ENCODE peak calls at places on chromosomes 13 and 19, in four cellular contexts. C is A549, T is fibroblast of lung, B is heart right ventricle. S is an unnamed sample.

GRCh38 chr19:55352040-55352439 is 2.5 kb downstream of the COX6B2 start:
- DNase-seq in C (no peak), T (no peak), B (no peak), S (no peak)

GRCh38 chr19:45477216-45477615 is 9.4 kb downstream of the FOSB start:
- DNase-seq in C (no peak), T (no peak), B (no peak), S (no peak)

GRCh38 chr13:24921003-24921402 is 157.0 kb downstream of the RNF17 start:
- DNase-seq in C (no peak), T (no peak), B (no peak), S (no peak)

GRCh38 chr13:44266305-44266704 is 107.3 kb upstream of the SERP2 start:
- DNase-seq in C (no peak), T (no peak), B (no peak), S (no peak)

GRCh38 chr19:1244693-1245451 is 3.3 kb downstream of the ATP5F1D start:
- DNase-seq in C (no peak), T (no peak), B (peak), S (no peak)

GRCh38 chr19:13149628-13150186 is 468 bp downstream of the STX10 start:
- DNase-seq in C (peak), T (peak), B (peak), S (peak)

GRCh38 chr13:105940882-105941281 is 594.6 kb downstream of the EFNB2 start:
- DNase-seq in C (no peak), T (no peak), B (no peak), S (no peak)

GRCh38 chr13:52156724-52157251 is 2.6 kb downstream of the NEK3 start:
- DNase-seq in C (no peak), T (peak), B (no peak), S (peak)

GRCh38 chr13:106619688-106620555 is 52.0 kb upstream of the ARGLU1 start:
- DNase-seq in C (peak), T (peak), B (no peak), S (peak)

GRCh38 chr13:36190771-36191170 is 23.6 kb downstream of the SOHLH2 start:
- DNase-seq in C (no peak), T (peak), B (no peak), S (peak)
- TF ChIP-seq CTCF in C (no peak), T (no peak), B (no peak), S (no peak)

GRCh38 chr13:110913911-110914292 is 967 bp downstream of the ANKRD10 start:
- DNase-seq in C (no peak), T (no peak), B (no peak), S (no peak)

GRCh38 chr13:110910013-110910890 is 4.6 kb downstream of the ANKRD10 start:
- DNase-seq in C (no peak), T (no peak), B (no peak), S (no peak)

GRCh38 chr13:110912651-110913051 is 2.2 kb downstream of the ANKRD10 start:
- DNase-seq in C (peak), T (peak), B (no peak), S (peak)

GRCh38 chr13:110913322-110913721 is 1.5 kb downstream of the ANKRD10 start:
- DNase-seq in C (no peak), T (peak), B (no peak), S (peak)

GRCh38 chr13:110911880-110912279 is 3.0 kb downstream of the ANKRD10 start:
- DNase-seq in C (no peak), T (peak), B (no peak), S (no peak)
- H3K4me3 ChIP-seq in C (no peak), T (peak), B (peak), S (no peak)

GRCh38 chr19:10474962-10475451 is 28.1 kb downstream of the KEAP1 start:
- DNase-seq in C (no peak), T (no peak), B (no peak), S (no peak)

GRCh38 chr19:10473192-10473591 is 30.0 kb downstream of the KEAP1 start:
- DNase-seq in C (no peak), T (no peak), B (no peak), S (no peak)

GRCh38 chr19:10478476-10478875 is 24.7 kb downstream of the KEAP1 start:
- DNase-seq in C (no peak), T (no peak), B (no peak), S (no peak)

GRCh38 chr19:10478903-10479384 is 24.2 kb downstream of the KEAP1 start:
- DNase-seq in C (peak), T (peak), B (peak), S (peak)
- TF ChIP-seq CTCF in C (peak), T (peak), B (peak), S (peak)

DNA sequence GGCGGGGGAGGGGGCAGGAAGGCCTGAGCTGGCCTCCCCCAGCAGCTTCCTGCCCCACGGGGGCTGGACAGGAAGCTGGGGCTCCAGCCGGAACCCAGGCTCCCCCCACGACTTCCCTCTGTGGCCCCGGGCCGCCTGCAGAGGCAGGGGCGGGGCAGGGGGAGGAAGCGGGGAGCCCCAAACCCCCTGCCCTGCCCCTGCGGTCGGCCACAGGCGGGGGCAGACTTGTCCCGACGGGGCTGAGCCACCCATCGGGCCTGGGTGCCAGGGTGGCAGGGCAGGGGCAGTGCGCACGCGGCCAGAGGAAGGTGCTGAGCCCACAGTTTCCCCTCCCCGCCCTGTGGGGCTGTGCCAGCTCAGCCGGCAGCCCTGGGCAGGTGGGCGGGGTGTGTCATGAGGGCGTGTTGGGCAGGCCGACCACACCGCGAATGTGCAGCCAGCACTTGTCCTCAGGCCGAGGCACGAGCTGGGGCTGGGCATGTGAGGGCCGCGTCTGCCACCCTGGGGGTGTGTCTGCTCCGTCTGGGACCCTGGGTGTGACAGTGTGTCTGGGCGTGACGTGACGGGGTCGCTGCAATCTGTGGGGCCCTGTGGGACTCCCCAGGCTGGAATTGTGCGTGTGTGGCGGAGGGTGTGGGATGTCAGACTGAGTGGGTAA is 17.7 kb downstream of the CCDC97 start:
- DNase-seq in C (peak), T (peak), B (peak), S (peak)
- H3K4me3 ChIP-seq in C (no peak), T (no peak), B (peak), S (peak)

DNA sequence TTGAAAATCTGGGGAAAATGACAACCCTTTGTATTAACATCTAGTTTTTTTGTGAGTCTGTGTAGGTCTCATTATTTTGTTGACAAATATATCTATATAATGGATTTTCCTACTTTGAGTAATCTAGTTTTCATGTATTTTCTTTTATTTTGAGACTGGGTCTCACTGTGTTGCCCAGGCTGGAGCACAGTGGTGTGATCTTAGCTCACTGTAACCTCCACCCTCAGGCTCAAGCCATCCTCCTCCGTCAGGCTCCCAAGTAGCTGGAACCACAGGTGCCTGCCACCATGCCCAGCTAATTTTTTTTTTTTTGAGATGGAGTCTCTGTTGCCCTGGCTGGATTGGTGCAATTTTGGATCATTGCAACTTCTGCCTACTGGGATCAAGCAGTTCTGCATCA is 9.2 kb downstream of the ZNF525 start:
- DNase-seq in C (no peak), T (no peak), B (no peak), S (no peak)
- TF ChIP-seq CTCF in C (no peak), T (no peak), B (no peak), S (no peak)

GRCh38 chr13:46170687-46171086 is 11.3 kb downstream of the LCP1 start:
- DNase-seq in C (no peak), T (no peak), B (no peak), S (peak)
- H3K4me3 ChIP-seq in C (no peak), T (no peak), B (no peak), S (no peak)

DNA sequence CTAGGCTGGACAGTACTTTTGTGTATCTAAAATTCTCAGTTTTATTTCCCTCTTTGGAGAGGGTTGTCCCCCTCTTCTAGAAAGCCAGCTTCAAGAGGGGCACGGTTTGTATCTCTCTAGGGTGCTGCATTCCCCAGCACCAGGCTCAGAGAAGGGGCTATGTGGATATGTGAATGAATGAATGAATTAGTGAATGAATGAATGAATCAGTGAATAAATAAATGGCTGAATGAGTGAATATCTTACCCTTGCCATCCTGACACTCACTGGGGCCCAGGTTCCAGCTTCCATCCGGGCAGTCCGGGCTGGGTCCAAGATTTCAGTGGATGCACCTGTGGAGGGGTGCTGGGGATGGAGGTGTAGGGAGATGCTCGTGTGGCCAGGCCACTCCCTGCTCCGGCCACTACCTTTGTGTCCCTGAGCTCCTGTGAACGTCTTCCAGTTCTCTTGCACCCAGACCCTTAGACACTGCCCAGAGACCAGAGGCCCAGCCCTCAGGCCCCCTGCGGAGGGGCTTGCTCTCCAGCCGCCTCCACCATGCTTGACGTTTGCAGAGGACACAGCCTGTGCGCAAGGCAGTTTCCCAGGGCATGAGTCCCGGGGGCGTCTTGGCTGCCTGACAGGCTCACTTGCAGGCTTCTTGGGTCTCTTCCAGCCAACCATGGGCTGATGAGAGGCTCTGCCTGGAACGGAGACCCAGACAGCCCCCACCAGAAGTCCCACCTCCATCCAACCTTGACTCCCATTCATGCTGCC is 2.8 kb upstream of the KCNN1 start:
- DNase-seq in C (no peak), T (no peak), B (no peak), S (peak)
- TF ChIP-seq CTCF in C (no peak), T (no peak), B (no peak), S (no peak)

DNA sequence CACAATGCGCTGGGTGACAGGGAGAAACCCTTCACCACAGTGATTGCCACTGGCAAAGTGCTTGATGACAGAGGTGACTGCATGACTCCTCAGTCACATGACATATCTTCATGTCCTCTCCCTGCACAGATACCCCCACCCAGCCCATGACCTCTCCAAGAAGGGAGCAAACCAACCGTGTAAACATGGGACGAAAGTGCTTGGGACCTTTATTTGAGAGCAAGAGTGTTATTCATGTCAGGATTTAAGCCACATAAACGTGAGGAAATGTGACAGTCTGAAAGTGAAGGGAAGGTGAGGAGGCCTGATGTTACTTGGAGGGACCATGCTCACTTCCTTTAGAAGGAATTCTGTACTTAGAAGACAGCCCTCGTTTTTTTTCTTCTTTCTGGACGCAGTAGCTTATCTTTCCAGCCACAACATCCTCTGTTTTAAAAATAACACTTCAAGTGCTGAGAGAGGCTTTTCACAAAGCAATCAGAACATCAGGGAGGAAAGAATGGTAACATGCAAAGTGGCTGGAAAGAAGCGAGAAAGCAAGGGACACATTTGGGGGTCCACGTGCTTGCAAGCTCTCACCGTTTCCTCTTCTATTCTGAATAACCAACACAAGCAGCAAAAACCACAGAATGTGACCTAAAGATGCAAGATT is 35.6 kb downstream of the EPS15L1 start:
- DNase-seq in C (no peak), T (peak), B (no peak), S (peak)
- H3K4me3 ChIP-seq in C (no peak), T (no peak), B (no peak), S (no peak)